ENCODE peak calls at places on chromosomes 4 and X, in five cellular contexts. M is hypothalamus; V is H1; O is activated T-cell treated with anti-CD3 and anti-CD28 coated beads, Interleukin-2, amount 50 U/mL, for 72 hours; J is activated CD4-positive, alpha-beta T cell treated with anti-CD3 and anti-CD28 coated beads for 36 hours. Z is an unnamed sample.

GRCh38 chrX:149286940-149287349 is 218.2 kb downstream of the IDS start:
- DNase-seq in M (no peak), V (no peak), O (peak), J (peak), Z (peak)

GRCh38 chr4:7901274-7901845 is 38.3 kb downstream of the AFAP1 start:
- DNase-seq in M (no peak), V (no peak), O (no peak), J (no peak), Z (no peak)

GRCh38 chr4:71029504-71029903 is 36.1 kb downstream of the DCK start:
- DNase-seq in M (no peak), V (no peak), O (no peak), J (no peak), Z (no peak)

GRCh38 chr4:82372502-82372873 is 1.3 kb downstream of the HNRNPD start:
- DNase-seq in M (no peak), V (no peak), O (peak), J (peak), Z (no peak)

GRCh38 chr4:122716825-122717448 is 15.6 kb upstream of the BBS12 start:
- DNase-seq in M (no peak), V (no peak), O (peak), J (peak), Z (no peak)

GRCh38 chr4:184694412-184694956 is 39.4 kb downstream of the CENPU start:
- DNase-seq in M (no peak), V (no peak), O (no peak), J (no peak), Z (no peak)

GRCh38 chr4:7161721-7162214 is 30.6 kb upstream of the SORCS2 start:
- DNase-seq in M (no peak), V (no peak), O (no peak), J (no peak), Z (peak)

GRCh38 chr4:172141025-172141424 is 327.8 kb downstream of the GALNTL6 start:
- DNase-seq in M (no peak), V (no peak), O (no peak), J (no peak), Z (no peak)

GRCh38 chrX:19532709-19533108 is 17.4 kb upstream of the MAP3K15 start:
- DNase-seq in M (no peak), V (no peak), O (no peak), J (no peak), Z (no peak)

GRCh38 chrX:1451676-1452496 is 823 bp downstream of the ASMTL start:
- DNase-seq in M (no peak), V (no peak), O (no peak), J (peak), Z (no peak)

GRCh38 chr4:2049381-2049780 is 9.7 kb upstream of the NAT8L start:
- DNase-seq in M (no peak), V (no peak), O (no peak), J (no peak), Z (no peak)

GRCh38 chr4:79049840-79050520 is 110.7 kb upstream of the PAQR3 start:
- DNase-seq in M (no peak), V (no peak), O (no peak), J (no peak), Z (no peak)

GRCh38 chrX:31661280-31661679 is 589.4 kb upstream of the FTHL17 start:
- DNase-seq in M (no peak), V (no peak), O (no peak), J (no peak), Z (no peak)

GRCh38 chr4:83875437-83875836 is 339.5 kb downstream of the GPAT3 start:
- DNase-seq in M (no peak), V (no peak), O (no peak), J (no peak), Z (no peak)

GRCh38 chrX:118115948-118116307 is 682 bp downstream of the KLHL13 start:
- DNase-seq in M (peak), V (no peak), O (no peak), J (no peak), Z (no peak)

GRCh38 chr4:1113311-1114009 is at the start of gene RNF212:
- DNase-seq in M (no peak), V (no peak), O (peak), J (peak), Z (peak)

GRCh38 chr4:139367421-139368090 is 65.3 kb upstream of the NDUFC1 start:
- DNase-seq in M (no peak), V (no peak), O (no peak), J (no peak), Z (no peak)

GRCh38 chrX:27660878-27661277 is 70.7 kb downstream of the DCAF8L2 start:
- DNase-seq in M (no peak), V (no peak), O (no peak), J (no peak), Z (no peak)

GRCh38 chrX:55109304-55109703 is 20.5 kb downstream of the PAGE2 start:
- DNase-seq in M (no peak), V (no peak), O (no peak), J (no peak), Z (no peak)

GRCh38 chr4:115343171-115343570 is 229.8 kb upstream of the NDST4 start:
- DNase-seq in M (no peak), V (no peak), O (no peak), J (no peak), Z (no peak)

GRCh38 chr4:168528131-168528949 is 31.5 kb downstream of the PALLD start:
- DNase-seq in M (no peak), V (no peak), O (no peak), J (no peak), Z (no peak)

GRCh38 chr4:73777612-73778011 is 37.2 kb downstream of the CXCL8 start:
- DNase-seq in M (no peak), V (no peak), O (no peak), J (no peak), Z (no peak)

GRCh38 chrX:151871244-151871643 is 41.4 kb upstream of the MAGEA4 start:
- DNase-seq in M (no peak), V (no peak), O (no peak), J (no peak), Z (no peak)

GRCh38 chr4:111806331-111806730 is 338.9 kb upstream of the FAM241A start:
- DNase-seq in M (no peak), V (peak), O (no peak), J (no peak), Z (no peak)

GRCh38 chr4:123106741-123107140 is 184.3 kb upstream of the NUDT6 start:
- DNase-seq in M (no peak), V (no peak), O (no peak), J (no peak), Z (no peak)

GRCh38 chrX:153571159-153571908 is 27.6 kb downstream of the CCNQ start:
- DNase-seq in M (no peak), V (no peak), O (no peak), J (no peak), Z (no peak)

GRCh38 chr4:1746265-1746691 is 25.0 kb downstream of the TACC3 start:
- DNase-seq in M (no peak), V (peak), O (peak), J (peak), Z (peak)

GRCh38 chr4:95066011-95066410 is 308.3 kb downstream of the BMPR1B start:
- DNase-seq in M (no peak), V (no peak), O (no peak), J (no peak), Z (no peak)

Z was measured in mesothelial cell of epicardium.